ENCODE peak calls at places on chromosomes 4 and X, in four cellular contexts. H is neural progenitor cell, P is MM.1S, C is OCI-LY7. W is an unnamed sample. For H3K9me3, the result is how much of the 10 kb centered on the place peaks cover.

GRCh38 chr4:181909368-181909767 is 333.8 kb upstream of the TENM3 start:
- DNase-seq in C (no peak), H (no peak), P (no peak), W (peak)

GRCh38 chr4:125085-125820 is 952 bp downstream of the ZNF718 start:
- DNase-seq in C (peak), P (no peak), H (peak), W (peak)

GRCh38 chr4:53905281-53905934 is 159.0 kb downstream of the CHIC2 start:
- DNase-seq in P (no peak), H (no peak), C (no peak), W (peak)

GRCh38 chrX:102957751-102958150 is 20.7 kb downstream of the RAB40AL start:
- DNase-seq in P (no peak), H (no peak), C (no peak), W (peak)

GRCh38 chrX:154804957-154805695 is at the start of gene MPP1:
- DNase-seq in H (peak), C (peak), P (peak), W (peak)

GRCh38 chr4:98653890-98654867 is 4.2 kb downstream of the TSPAN5 start:
- DNase-seq in C (no peak), P (no peak), H (no peak), W (peak)

GRCh38 chrX:155056877-155057792 is 13.8 kb downstream of the CMC4 start:
- DNase-seq in P (peak), H (peak), C (peak), W (peak)

GRCh38 chr4:3285558-3286334 is 7.1 kb upstream of the RGS12 start:
- DNase-seq in C (no peak), P (no peak), H (no peak), W (peak)

GRCh38 chrX:12770440-12770839 is 20.8 kb upstream of the PRPS2 start:
- DNase-seq in H (peak), C (peak), P (peak), W (peak)

GRCh38 chr4:152778656-152779512 is 646 bp downstream of the TIGD4 start:
- DNase-seq in C (peak), H (peak), P (peak), W (peak)

GRCh38 chrX:24229400-24229879 is 79.9 kb downstream of the ZFX start:
- DNase-seq in P (no peak), C (no peak), H (no peak), W (no peak)

GRCh38 chr4:170030121-170030520 is 3.9 kb upstream of the MFAP3L start:
- DNase-seq in P (no peak), H (no peak), C (no peak), W (peak)

GRCh38 chrX:107505223-107505622 is 55.8 kb downstream of the FRMPD3 start:
- DNase-seq in C (no peak), H (no peak), P (no peak), W (no peak)

GRCh38 chr4:81081156-81081555 is 50.6 kb downstream of the BMP3 start:
- DNase-seq in P (no peak), H (no peak), C (no peak), W (no peak)

GRCh38 chr4:127881565-127881869 is 824 bp downstream of the PLK4 start:
- DNase-seq in C (no peak), H (no peak), P (no peak), W (no peak)
- TF ChIP-seq EZH2phosphoT487 in C (no peak), H (no peak), P (no peak), W (no peak)

GRCh38 chr4:115110191-115111166 is 2.9 kb downstream of the NDST4 start:
- DNase-seq in C (no peak), P (no peak), H (no peak), W (no peak)

GRCh38 chr4:115108850-115109249 is 4.6 kb downstream of the NDST4 start:
- DNase-seq in P (no peak), C (no peak), H (no peak), W (no peak)

GRCh38 chr4:115113382-115114106 is at the start of gene NDST4:
- DNase-seq in H (peak), C (no peak), P (no peak), W (peak)
- H3K4me2 ChIP-seq in H (peak), C (no peak), P (no peak), W (peak)

GRCh38 chrX:1075741-1076140 is 136.7 kb downstream of the CRLF2 start:
- DNase-seq in C (no peak), P (no peak), H (no peak), W (no peak)
- H3K9me3 ChIP-seq in C (under half), P (under half), H (under half), W (under half)

DNA sequence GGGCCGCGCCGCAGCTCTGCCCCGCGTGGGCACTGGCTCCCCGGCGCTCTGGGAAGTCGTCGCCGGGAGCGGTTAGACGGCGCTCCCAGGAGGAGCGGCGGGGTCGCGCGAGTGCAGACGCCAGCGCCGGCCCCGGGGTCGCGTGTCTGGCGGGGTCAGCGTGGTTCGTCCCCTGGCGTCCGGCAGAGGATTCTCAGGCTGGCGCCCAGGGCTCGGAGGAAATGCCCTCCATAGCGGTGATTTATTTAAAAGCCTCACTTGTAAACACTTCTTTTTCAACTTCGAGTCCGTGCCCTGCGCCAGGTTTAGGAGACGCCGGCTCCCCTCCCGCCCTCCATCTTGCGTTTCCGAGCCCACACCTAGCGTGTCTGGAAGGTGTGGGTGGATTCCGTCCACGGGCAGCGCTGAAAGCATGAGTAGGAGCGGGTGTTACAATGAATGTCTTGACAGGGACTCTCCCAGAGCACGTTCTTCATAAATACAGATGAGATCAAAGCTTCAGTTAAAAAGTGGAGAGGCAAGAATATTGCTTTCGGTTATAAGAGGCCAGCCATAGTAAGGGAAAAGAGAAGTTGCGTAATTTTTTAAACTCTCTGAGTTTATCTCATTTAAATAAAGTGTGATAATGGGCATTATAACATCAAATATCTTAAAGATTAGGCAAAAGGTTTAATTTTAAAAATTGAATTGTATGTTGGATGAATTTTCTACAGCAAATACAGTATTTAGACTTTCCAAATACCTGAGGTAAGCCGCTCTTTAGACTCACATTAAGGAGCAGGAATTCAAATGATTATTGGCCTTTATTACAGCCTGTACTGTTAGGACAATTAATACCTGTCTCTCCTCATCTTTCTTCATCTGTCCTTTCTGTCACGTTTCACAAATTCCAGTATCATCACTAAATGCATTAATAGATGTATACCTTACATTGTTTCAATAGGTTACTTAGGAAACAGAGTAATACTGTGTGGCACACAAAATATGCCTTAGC is 863 bp downstream of the FAM241A start:
- DNase-seq in H (peak), C (peak), P (peak), W (peak)
- TF ChIP-seq EZH2phosphoT487 in H (no peak), C (no peak), P (no peak), W (no peak)

DNA sequence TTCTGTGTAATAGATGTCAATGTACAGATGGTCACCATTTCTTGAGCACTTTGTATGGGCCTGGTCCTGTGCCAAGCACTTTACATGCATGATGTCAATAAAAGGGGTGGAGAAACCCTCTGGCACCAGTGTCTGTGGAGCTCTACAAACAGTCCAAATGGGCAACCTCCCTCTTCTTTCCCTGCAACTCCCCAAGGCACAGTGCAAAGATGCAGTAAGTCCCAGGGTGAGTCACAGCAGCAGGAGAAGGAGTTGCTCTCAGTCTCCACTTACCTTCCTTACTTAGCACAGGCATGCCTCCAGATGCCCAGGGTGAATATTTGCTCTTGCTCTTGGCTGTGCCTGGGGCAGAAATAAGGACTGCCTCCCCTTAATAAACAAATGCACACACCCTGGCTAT is 4.3 kb downstream of the OCIAD2 start:
- DNase-seq in C (no peak), H (no peak), P (no peak), W (peak)
- H3K4me2 ChIP-seq in C (no peak), H (no peak), P (no peak), W (no peak)

GRCh38 chr4:68369474-68369805 is 19.6 kb upstream of the YTHDC1 start:
- DNase-seq in H (no peak), P (no peak), C (no peak), W (no peak)
- H3K9me3 ChIP-seq in H (under half), P (under half), C (under half), W (under half)

GRCh38 chrX:40189018-40189417 is 91.3 kb upstream of the BCOR start:
- DNase-seq in H (no peak), C (no peak), P (no peak), W (peak)

GRCh38 chrX:40195368-40195767 is 97.6 kb upstream of the BCOR start:
- DNase-seq in H (no peak), P (no peak), C (no peak), W (no peak)

GRCh38 chrX:40189621-40190020 is 91.9 kb upstream of the BCOR start:
- DNase-seq in P (no peak), C (no peak), H (no peak), W (peak)

GRCh38 chrX:40197071-40197470 is 99.3 kb upstream of the BCOR start:
- DNase-seq in P (no peak), C (no peak), H (no peak), W (no peak)

GRCh38 chrX:40192196-40192595 is 94.4 kb upstream of the BCOR start:
- DNase-seq in P (no peak), C (no peak), H (no peak), W (no peak)
- TF ChIP-seq EZH2phosphoT487 in P (no peak), C (no peak), H (no peak), W (no peak)

W was measured in GM23248.